ENCODE peak calls at places on chromosomes 6 and 20, in five cellular contexts. F is left cardiac atrium, Y is ELR, G is AG10803, Q is NCI-H2081. V is an unnamed sample.
A peak's percentile ranks its signal among the peaks of the same experiment; 100 is the strongest.

GRCh38 chr20:63054695-63055240 is 48.0 kb upstream of the BHLHE23 start:
- DNase-seq in F (peak; percentile 7), Y (no peak), G (no peak), Q (no peak), V (peak; percentile 38)

GRCh38 chr6:42152024-42152423 is 9.6 kb upstream of the C6orf132 start:
- DNase-seq in F (no peak), Y (no peak), G (no peak), Q (no peak), V (no peak)

GRCh38 chr6:155216312-155217028 is 47.3 kb upstream of the CLDN20 start:
- DNase-seq in F (no peak), Y (no peak), G (no peak), Q (peak; percentile 86), V (no peak)

GRCh38 chr20:58819921-58820320 is 30.8 kb downstream of the GNAS-AS1 start:
- DNase-seq in F (no peak), Y (no peak), G (no peak), Q (no peak), V (no peak)

GRCh38 chr20:1946762-1947534 is 46.9 kb downstream of the PDYN start:
- DNase-seq in F (peak; percentile 54), Y (no peak), G (peak; percentile 24), Q (peak; percentile 16), V (peak; percentile 80)

GRCh38 chr6:3748208-3748701 is 3.3 kb downstream of the PXDC1 start:
- DNase-seq in F (peak; percentile 73), Y (peak; percentile 95), G (peak; percentile 91), Q (peak; percentile 28), V (peak; percentile 81)

GRCh38 chr20:621115-621756 is 11.1 kb upstream of the TCF15 start:
- DNase-seq in F (no peak), Y (peak; percentile 39), G (peak; percentile 28), Q (no peak), V (no peak)

GRCh38 chr20:25399038-25399430 is 8.4 kb upstream of the ABHD12 start:
- DNase-seq in F (no peak), Y (peak; percentile 82), G (peak; percentile 79), Q (peak; percentile 72), V (no peak)

GRCh38 chr6:163427498-163428254 is 13.2 kb downstream of the QKI start:
- DNase-seq in F (no peak), Y (peak; percentile 68), G (peak; percentile 88), Q (peak; percentile 11), V (no peak)

GRCh38 chr20:51586005-51586440 is 43.5 kb upstream of the NFATC2 start:
- DNase-seq in F (no peak), Y (peak; percentile 92), G (peak; percentile 99), Q (no peak), V (no peak)

GRCh38 chr20:37380864-37381579 is 35.1 kb downstream of the SRC start:
- DNase-seq in F (no peak), Y (no peak), G (no peak), Q (no peak), V (peak; percentile 38)

GRCh38 chr6:135097172-135097571 is 42.5 kb upstream of the HBS1L start:
- DNase-seq in F (no peak), Y (no peak), G (no peak), Q (no peak), V (no peak)

GRCh38 chr6:40427196-40427595 is 160.0 kb downstream of the LRFN2 start:
- DNase-seq in F (no peak), Y (no peak), G (no peak), Q (no peak), V (no peak)

GRCh38 chr6:77466055-77467028 is 3.1 kb upstream of the HTR1B start:
- DNase-seq in F (peak; percentile 38), Y (peak; percentile 82), G (peak; percentile 70), Q (peak; percentile 25), V (peak; percentile 13)

GRCh38 chr6:160519603-160520042 is 144.5 kb downstream of the LPA start:
- DNase-seq in F (no peak), Y (no peak), G (no peak), Q (no peak), V (no peak)

GRCh38 chr20:56828402-56828801 is 199.3 kb downstream of the TFAP2C start:
- DNase-seq in F (no peak), Y (peak; percentile 13), G (peak; percentile 11), Q (no peak), V (no peak)

V was measured in psoas muscle.